ENCODE peak calls at places on chromosomes 11 and 22, in seven cellular contexts. B is IMR-90; U is SJCRH30; Q is tibial nerve; N is WERI-Rb-1; P is kidney; R is naive thymus-derived CD4-positive, alpha-beta T cell. T is an unnamed sample. For H3K36me3, the result is how much of the 10 kb centered on the place peaks cover.

GRCh38 chr11:15909937-15910598 is 446.3 kb downstream of the SOX6 start:
- DNase-seq in U (no peak), N (no peak), R (no peak), P (no peak), Q (no peak), B (no peak), T (no peak)

GRCh38 chr11:78350646-78351165 is 66.9 kb downstream of the GAB2 start:
- DNase-seq in R (no peak), P (no peak), B (peak), U (peak), N (no peak), Q (no peak), T (no peak)

GRCh38 chr11:3635641-3636375 is 6.0 kb downstream of the ART5 start:
- DNase-seq in B (no peak), Q (no peak), U (no peak), N (no peak), P (no peak), R (no peak), T (peak)

GRCh38 chr11:35427158-35427557 is 7.8 kb upstream of the SLC1A2 start:
- DNase-seq in Q (no peak), B (peak), P (no peak), N (no peak), R (no peak), U (no peak), T (no peak)

GRCh38 chr11:15327786-15328231 is 213.1 kb downstream of the INSC start:
- DNase-seq in U (peak), N (peak), P (peak), R (no peak), B (peak), Q (peak), T (peak)

GRCh38 chr11:74702383-74703007 is 28.7 kb downstream of the CHRDL2 start:
- DNase-seq in Q (no peak), R (peak), N (peak), B (peak), U (peak), P (no peak), T (peak)

GRCh38 chr11:75668508-75669297 is at the start of gene MAP6:
- DNase-seq in B (no peak), Q (no peak), N (peak), P (no peak), U (peak), R (no peak), T (peak)

GRCh38 chr11:15941206-15941770 is 415.1 kb downstream of the SOX6 start:
- DNase-seq in U (peak), P (no peak), R (no peak), B (no peak), Q (peak), N (no peak), T (peak)

GRCh38 chr11:11975201-11976092 is 33.0 kb downstream of the DKK3 start:
- DNase-seq in P (no peak), B (no peak), Q (no peak), N (peak), R (no peak), U (no peak), T (peak)

GRCh38 chr11:76734456-76735217 is 48.5 kb upstream of the TSKU start:
- DNase-seq in Q (no peak), B (no peak), R (no peak), N (no peak), P (no peak), U (no peak), T (no peak)

GRCh38 chr11:4551346-4551979 is 6.5 kb downstream of the OR52M1 start:
- DNase-seq in U (no peak), R (no peak), Q (no peak), P (peak), B (peak), N (no peak), T (peak)

GRCh38 chr22:36644333-36644757 is 59.2 kb downstream of the CACNG2 start:
- DNase-seq in B (peak), R (peak), N (no peak), Q (no peak), U (peak), P (no peak), T (peak)

GRCh38 chr22:38841635-38842034 is 2.2 kb downstream of the NPTXR start:
- DNase-seq in R (no peak), Q (no peak), P (no peak), U (no peak), N (no peak), B (no peak), T (no peak)

GRCh38 chr11:103631841-103632240 is 404.6 kb upstream of the DDI1 start:
- DNase-seq in N (no peak), Q (no peak), P (no peak), R (no peak), B (no peak), U (no peak), T (no peak)

GRCh38 chr11:43504316-43504950 is 145.7 kb downstream of the TTC17 start:
- DNase-seq in U (no peak), Q (no peak), B (peak), N (peak), R (no peak), P (no peak), T (peak)

GRCh38 chr22:25760294-25760693 is 18.3 kb downstream of the MYO18B start:
- DNase-seq in R (no peak), B (no peak), N (no peak), P (no peak), Q (no peak), U (no peak), T (no peak)

GRCh38 chr11:17865765-17866428 is 131.3 kb downstream of the KCNC1 start:
- DNase-seq in P (no peak), U (no peak), R (no peak), N (no peak), B (peak), Q (no peak), T (no peak)

GRCh38 chr11:22151795-22152194 is 41.1 kb upstream of the ANO5 start:
- DNase-seq in U (no peak), P (no peak), B (no peak), Q (no peak), N (no peak), R (no peak), T (no peak)
- H3K36me3 ChIP-seq in U (under half), P (under half), B (under half), Q (under half), N (under half), R (under half), T (under half)

GRCh38 chr11:69060005-69060404 is 11.3 kb downstream of the TPCN2 start:
- DNase-seq in P (no peak), B (no peak), Q (no peak), R (no peak), U (no peak), N (no peak), T (no peak)

GRCh38 chr11:69059429-69059828 is 10.7 kb downstream of the TPCN2 start:
- DNase-seq in R (no peak), N (no peak), Q (no peak), U (no peak), P (no peak), B (no peak), T (no peak)

GRCh38 chr11:69057236-69057635 is 8.5 kb downstream of the TPCN2 start:
- DNase-seq in U (no peak), R (no peak), B (no peak), P (peak), N (no peak), Q (no peak), T (no peak)

GRCh38 chr11:69057801-69058200 is 9.1 kb downstream of the TPCN2 start:
- DNase-seq in R (no peak), Q (no peak), U (no peak), B (no peak), P (peak), N (no peak), T (no peak)

DNA sequence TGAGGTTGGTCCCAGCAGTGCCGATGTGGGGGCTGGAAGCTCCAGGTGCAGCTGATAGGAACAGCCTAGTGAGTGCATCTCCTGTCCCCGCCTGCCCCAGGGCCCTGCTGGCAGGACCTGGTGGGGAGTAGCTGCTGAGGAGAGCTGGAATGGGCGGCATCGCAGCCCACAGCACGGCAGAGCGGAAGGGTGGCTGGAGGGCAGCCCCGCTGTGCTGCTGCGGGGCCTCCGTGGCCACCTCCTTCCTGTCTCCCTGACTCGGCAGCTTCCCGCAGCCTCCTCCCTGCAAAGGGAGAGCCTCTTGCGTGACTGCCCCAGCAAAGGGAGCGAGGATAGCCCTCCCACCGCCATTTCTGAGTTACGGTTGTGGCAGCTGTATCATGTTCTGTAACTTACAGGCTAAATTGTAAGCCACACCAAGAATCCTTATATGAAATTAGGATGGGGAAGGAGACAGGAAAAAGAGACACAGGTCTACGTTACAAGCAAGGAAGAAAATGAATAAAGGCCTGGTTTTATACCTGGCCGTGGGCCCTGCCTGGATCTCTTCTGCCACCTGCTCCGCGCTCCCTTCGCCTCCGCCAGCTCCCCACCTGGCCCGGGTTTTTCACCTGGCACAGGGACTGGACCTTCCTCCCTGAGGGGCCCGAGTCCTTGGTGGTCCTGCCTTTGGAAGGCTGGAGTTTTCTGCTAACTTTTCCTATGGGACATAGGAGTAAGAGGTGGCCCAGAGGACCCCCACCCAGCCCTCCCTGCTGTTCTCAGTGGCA is 10.0 kb downstream of the TPCN2 start:
- DNase-seq in Q (no peak), R (no peak), N (no peak), B (no peak), P (peak), U (no peak), T (peak)
- H3K36me3 ChIP-seq in Q (under half), R (under half), N (under half), B (half or more), P (under half), U (under half), T (under half)

GRCh38 chr11:68809506-68809905 is 32.2 kb downstream of the CPT1A start:
- DNase-seq in R (no peak), Q (no peak), P (no peak), N (no peak), B (no peak), U (no peak), T (no peak)

GRCh38 chr11:68808787-68809186 is 32.9 kb downstream of the CPT1A start:
- DNase-seq in B (no peak), N (no peak), Q (no peak), R (no peak), P (no peak), U (no peak), T (no peak)

GRCh38 chr11:68803766-68804165 is 38.0 kb downstream of the CPT1A start:
- DNase-seq in N (peak), B (no peak), P (no peak), R (no peak), Q (no peak), U (no peak), T (no peak)

GRCh38 chr11:68806931-68807844 is 34.5 kb downstream of the CPT1A start:
- DNase-seq in B (peak), R (no peak), P (no peak), Q (no peak), U (no peak), N (no peak), T (no peak)

DNA sequence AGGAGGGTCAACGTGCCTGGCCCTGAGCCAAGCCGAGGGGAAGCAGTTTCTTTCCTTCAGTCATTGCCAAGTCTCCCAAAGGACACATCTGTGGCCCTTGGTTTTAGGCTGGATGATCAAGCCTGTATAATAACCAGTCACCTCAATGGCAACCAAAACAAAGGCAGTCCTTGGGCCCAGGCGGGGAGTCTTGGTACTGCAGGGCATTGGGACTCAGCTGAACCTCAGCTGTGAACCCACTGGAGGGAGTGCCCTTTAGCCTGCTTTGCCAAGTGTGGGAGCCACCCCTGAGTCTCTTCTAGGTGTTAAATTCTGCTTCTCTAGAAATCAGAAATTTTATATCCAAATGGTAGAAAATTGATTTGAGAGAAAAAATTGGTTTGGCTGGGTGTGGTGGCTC is 36.9 kb downstream of the CPT1A start:
- DNase-seq in U (no peak), R (no peak), N (no peak), Q (no peak), B (no peak), P (no peak), T (peak)
- H3K36me3 ChIP-seq in U (under half), R (under half), N (under half), Q (under half), B (under half), P (under half), T (under half)

GRCh38 chr11:85988780-85989179 is 80.1 kb downstream of the PICALM start:
- DNase-seq in U (no peak), Q (no peak), B (no peak), N (no peak), P (no peak), R (no peak), T (no peak)
- H3K36me3 ChIP-seq in U (half or more), Q (under half), B (under half), N (under half), P (under half), R (under half), T (under half)

DNA sequence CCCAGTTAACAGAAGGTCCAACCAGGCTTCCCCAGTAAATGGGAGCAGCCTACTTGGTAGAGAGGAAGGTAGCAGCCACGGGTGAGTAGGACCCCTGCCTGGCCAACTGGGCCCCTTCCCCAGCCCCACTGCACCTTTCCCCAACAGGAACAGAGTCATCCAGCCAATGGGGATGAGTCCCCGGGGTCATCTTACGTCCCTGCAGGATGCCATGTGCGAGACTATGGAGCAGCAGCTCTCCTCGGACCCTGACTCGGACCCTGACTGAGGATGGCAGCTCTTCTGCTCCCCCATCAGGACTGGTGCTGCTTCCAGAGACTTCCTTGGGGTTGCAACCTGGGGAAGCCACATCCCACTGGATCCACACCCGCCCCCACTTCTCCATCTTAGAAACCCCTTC is 6.6 kb downstream of the RIC8A start:
- DNase-seq in P (peak), B (no peak), R (no peak), U (no peak), Q (no peak), N (no peak), T (no peak)
- H3K36me3 ChIP-seq in P (half or more), B (half or more), R (under half), U (half or more), Q (under half), N (half or more), T (under half)